ENCODE peak calls at places on chromosomes 12 and 14, in nine cellular contexts. Y is breast epithelium, T is stomach, V is HCT116, F is sigmoid colon, L is prostate gland, P is Panc1, N is transverse colon, R is vagina. G is an unnamed sample.

GRCh38 chr14:103629503-103630121 is 601 bp downstream of the KLC1 start:
- DNase-seq in Y (peak; percentile 33), T (peak; percentile 55), V (no peak), F (peak; percentile 78), L (peak; percentile 28), P (no peak), N (peak; percentile 58), R (no peak), G (no peak)

GRCh38 chr12:112005419-112006395 is 7.3 kb downstream of the TMEM116 start:
- DNase-seq in Y (peak; percentile 70), T (peak; percentile 67), V (peak; percentile 24), F (no peak), L (peak; percentile 36), P (no peak), N (peak; percentile 67), R (no peak), G (no peak)

GRCh38 chr14:35631071-35631805 is 97.3 kb downstream of the INSM2 start:
- DNase-seq in Y (no peak), T (no peak), V (no peak), F (no peak), L (no peak), P (no peak), N (no peak), R (no peak), G (no peak)

GRCh38 chr12:113276946-113277500 is 55.8 kb downstream of the TPCN1 start:
- DNase-seq in Y (no peak), T (no peak), V (no peak), F (peak; percentile 27), L (no peak), P (no peak), N (no peak), R (no peak), G (no peak)

GRCh38 chr12:110270125-110270962 is 10.7 kb upstream of the ATP2A2 start:
- DNase-seq in Y (peak; percentile 51), T (peak; percentile 36), V (no peak), F (peak; percentile 87), L (peak; percentile 74), P (no peak), N (no peak), R (no peak), G (no peak)

GRCh38 chr12:51886021-51886710 is 1.7 kb upstream of the ANKRD33 start:
- DNase-seq in Y (peak; percentile 85), T (no peak), V (no peak), F (peak; percentile 94), L (no peak), P (no peak), N (peak; percentile 51), R (no peak), G (peak; percentile 94)

GRCh38 chr12:83537428-83538053 is 850.8 kb downstream of the TMTC2 start:
- DNase-seq in Y (no peak), T (no peak), V (no peak), F (no peak), L (no peak), P (no peak), N (no peak), R (no peak), G (no peak)

GRCh38 chr12:21551811-21552469 is 25.8 kb downstream of the SPX start:
- DNase-seq in Y (no peak), T (no peak), V (no peak), F (no peak), L (no peak), P (no peak), N (no peak), R (no peak), G (no peak)

GRCh38 chr14:21529515-21529914 is 3.4 kb upstream of the SALL2 start:
- DNase-seq in Y (no peak), T (no peak), V (no peak), F (no peak), L (no peak), P (no peak), N (no peak), R (no peak), G (no peak)
- TF ChIP-seq CTCF in Y (no peak), T (no peak), V (no peak), F (no peak), L (no peak), P (no peak), N (no peak), R (no peak), G (no peak)

DNA sequence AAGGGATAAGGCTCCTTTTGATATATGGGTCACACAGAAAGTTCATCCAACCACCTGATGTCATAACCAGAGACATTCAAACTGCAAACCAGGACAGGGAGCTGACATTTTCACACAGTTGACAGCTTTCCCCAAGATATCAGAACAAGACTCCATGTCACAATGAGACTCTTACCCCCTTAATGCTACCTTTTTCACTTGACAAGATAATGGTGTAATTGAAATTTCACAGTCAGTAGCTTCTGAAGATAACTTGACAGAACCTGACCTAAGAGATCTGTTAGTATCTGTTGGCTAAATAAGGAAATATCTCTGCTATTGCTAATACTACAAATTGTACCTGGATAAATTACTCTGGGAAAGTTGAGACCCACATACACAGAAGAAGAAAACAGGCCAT is 187.3 kb downstream of the C12orf50 start:
- DNase-seq in Y (no peak), T (no peak), V (no peak), F (no peak), L (no peak), P (no peak), N (no peak), R (no peak), G (no peak)
- TF ChIP-seq POLR2AphosphoS5 in Y (no peak), T (no peak), V (no peak), F (no peak), L (no peak), P (no peak), N (no peak), R (no peak), G (no peak)

GRCh38 chr14:23344481-23344880 is 8.2 kb downstream of the SLC22A17 start:
- DNase-seq in Y (no peak), T (no peak), V (no peak), F (no peak), L (no peak), P (no peak), N (no peak), R (no peak), G (no peak)
- TF ChIP-seq CTCF in Y (no peak), T (no peak), V (no peak), F (no peak), L (no peak), P (no peak), N (no peak), R (no peak), G (no peak)

GRCh38 chr12:80332827-80333226 is 111.2 kb upstream of the PTPRQ start:
- DNase-seq in Y (no peak), T (no peak), V (no peak), F (no peak), L (no peak), P (no peak), N (no peak), R (no peak), G (no peak)
- TF ChIP-seq POLR2AphosphoS5 in Y (no peak), T (no peak), V (no peak), F (no peak), L (no peak), P (no peak), N (no peak), R (no peak), G (no peak)

GRCh38 chr12:15789215-15790171 is at the start of gene EPS8:
- DNase-seq in Y (peak; percentile 79), T (peak; percentile 93), V (peak; percentile 74), F (peak; percentile 96), L (peak; percentile 86), P (no peak), N (peak; percentile 93), R (no peak), G (peak; percentile 62)
- TF ChIP-seq CTCF in Y (no peak), T (no peak), V (no peak), F (no peak), L (peak; percentile 24), P (no peak), N (no peak), R (no peak), G (no peak)

GRCh38 chr12:96241484-96242256 is 47.5 kb downstream of the ELK3 start:
- DNase-seq in Y (no peak), T (no peak), V (no peak), F (peak; percentile 86), L (no peak), P (no peak), N (peak; percentile 42), R (no peak), G (no peak)

GRCh38 chr12:96240656-96241055 is 46.5 kb downstream of the ELK3 start:
- DNase-seq in Y (no peak), T (no peak), V (no peak), F (peak; percentile 52), L (no peak), P (no peak), N (no peak), R (no peak), G (no peak)

GRCh38 chr12:96240251-96240650 is 46.1 kb downstream of the ELK3 start:
- DNase-seq in Y (no peak), T (no peak), V (no peak), F (peak; percentile 24), L (no peak), P (no peak), N (no peak), R (no peak), G (no peak)

GRCh38 chr12:96238336-96239031 is 44.3 kb downstream of the ELK3 start:
- DNase-seq in Y (no peak), T (no peak), V (no peak), F (peak; percentile 72), L (no peak), P (no peak), N (no peak), R (no peak), G (no peak)

DNA sequence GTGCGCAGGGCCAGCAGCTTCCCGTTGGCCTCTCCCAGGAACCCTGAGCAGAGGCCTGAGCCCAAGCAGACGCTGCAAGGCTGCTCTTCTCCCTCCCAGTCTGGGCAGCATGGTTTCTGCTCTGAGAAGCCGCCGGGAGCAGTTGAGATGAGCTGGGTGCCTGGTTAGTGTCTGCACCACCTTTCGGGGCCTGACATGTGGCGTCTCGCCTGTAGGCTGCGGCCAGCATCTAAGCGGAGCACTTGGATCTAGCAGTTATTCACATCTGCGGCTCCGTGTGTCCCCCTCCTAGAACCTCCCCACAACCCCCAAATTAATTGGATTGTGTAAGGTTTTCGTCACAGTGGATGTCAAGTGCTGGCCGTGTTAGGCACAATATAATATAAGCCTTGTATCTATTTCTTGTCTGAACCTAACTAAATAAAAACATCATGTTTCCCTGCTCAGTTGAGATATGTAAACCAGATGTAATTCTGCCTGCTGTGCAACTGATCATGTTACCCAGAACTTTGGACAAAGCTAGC is 45.6 kb downstream of the ELK3 start:
- DNase-seq in Y (peak; percentile 60), T (no peak), V (no peak), F (peak; percentile 95), L (no peak), P (no peak), N (peak; percentile 46), R (no peak), G (no peak)
- TF ChIP-seq POLR2AphosphoS5 in Y (peak; percentile 80), T (no peak), V (no peak), F (peak; percentile 90), L (no peak), P (no peak), N (peak; percentile 83), R (peak; percentile 63), G (no peak)

G was measured in HL-60.